ENCODE peak calls at places on chromosomes 2 and 18, in five cellular contexts. One of them, this sample, is unnamed.

GRCh38 chr2:219772103-219772502 is 144.7 kb downstream of the SLC4A3 start:
- DNase-seq in H9: no peak
- DNase-seq in heart right ventricle: no peak
- DNase-seq in pancreas: no peak
- DNase-seq in CD8-positive, alpha-beta T cell: no peak
- DNase-seq in this sample: no peak

GRCh38 chr18:46843372-46843771 is 73.9 kb downstream of the PIAS2 start:
- DNase-seq in CD8-positive, alpha-beta T cell: no peak
- DNase-seq in heart right ventricle: no peak
- DNase-seq in pancreas: no peak
- DNase-seq in H9: no peak
- DNase-seq in this sample: no peak

GRCh38 chr18:31499157-31499524 is 1.2 kb downstream of the DSG2 start:
- DNase-seq in heart right ventricle: no peak
- DNase-seq in CD8-positive, alpha-beta T cell: no peak
- DNase-seq in pancreas: no peak
- DNase-seq in H9: no peak
- DNase-seq in this sample: no peak

GRCh38 chr18:79528296-79528695 is 132.6 kb downstream of the NFATC1 start:
- DNase-seq in CD8-positive, alpha-beta T cell: no peak
- DNase-seq in heart right ventricle: no peak
- DNase-seq in pancreas: no peak
- DNase-seq in H9: no peak
- DNase-seq in this sample: peak; percentile 28

GRCh38 chr18:58572181-58572580 is 56.7 kb downstream of the ALPK2 start:
- DNase-seq in pancreas: no peak
- DNase-seq in H9: no peak
- DNase-seq in heart right ventricle: no peak
- DNase-seq in CD8-positive, alpha-beta T cell: no peak
- DNase-seq in this sample: no peak

GRCh38 chr2:120389036-120389391 is 43.1 kb downstream of the INHBB start:
- DNase-seq in H9: peak; percentile 19
- DNase-seq in pancreas: no peak
- DNase-seq in CD8-positive, alpha-beta T cell: no peak
- DNase-seq in heart right ventricle: no peak
- DNase-seq in this sample: peak; percentile 48

GRCh38 chr2:157837851-157838441 is 38.2 kb downstream of the ACVR1 start:
- DNase-seq in heart right ventricle: peak; percentile 44
- DNase-seq in pancreas: peak; percentile 19
- DNase-seq in H9: no peak
- DNase-seq in CD8-positive, alpha-beta T cell: no peak
- DNase-seq in this sample: no peak

GRCh38 chr2:11750917-11751316 is 4.5 kb downstream of the LPIN1 start:
- DNase-seq in heart right ventricle: no peak
- DNase-seq in pancreas: no peak
- DNase-seq in CD8-positive, alpha-beta T cell: no peak
- DNase-seq in H9: no peak
- DNase-seq in this sample: no peak

GRCh38 chr2:159562248-159562647 is 54.1 kb downstream of the BAZ2B start:
- DNase-seq in CD8-positive, alpha-beta T cell: no peak
- DNase-seq in H9: no peak
- DNase-seq in heart right ventricle: no peak
- DNase-seq in pancreas: no peak
- DNase-seq in this sample: no peak

GRCh38 chr2:220528180-220528579 is 900.8 kb downstream of the SLC4A3 start:
- DNase-seq in pancreas: no peak
- DNase-seq in heart right ventricle: no peak
- DNase-seq in H9: no peak
- DNase-seq in CD8-positive, alpha-beta T cell: no peak
- DNase-seq in this sample: no peak

GRCh38 chr2:54494087-54494486 is 38.0 kb downstream of the SPTBN1 start:
- DNase-seq in CD8-positive, alpha-beta T cell: no peak
- DNase-seq in H9: no peak
- DNase-seq in heart right ventricle: no peak
- DNase-seq in pancreas: no peak
- DNase-seq in this sample: no peak

GRCh38 chr2:85769987-85770362 is 16.2 kb downstream of the ATOH8 start:
- DNase-seq in pancreas: no peak
- DNase-seq in heart right ventricle: no peak
- DNase-seq in H9: no peak
- DNase-seq in CD8-positive, alpha-beta T cell: no peak
- DNase-seq in this sample: no peak

GRCh38 chr2:85767803-85768665 is 14.2 kb downstream of the ATOH8 start:
- DNase-seq in heart right ventricle: no peak
- DNase-seq in CD8-positive, alpha-beta T cell: no peak
- DNase-seq in pancreas: no peak
- DNase-seq in H9: no peak
- DNase-seq in this sample: no peak

GRCh38 chr2:85768713-85769112 is 14.9 kb downstream of the ATOH8 start:
- DNase-seq in pancreas: no peak
- DNase-seq in H9: no peak
- DNase-seq in heart right ventricle: peak; percentile 88
- DNase-seq in CD8-positive, alpha-beta T cell: no peak
- DNase-seq in this sample: no peak

GRCh38 chr2:85770369-85770768 is 16.6 kb downstream of the ATOH8 start:
- DNase-seq in heart right ventricle: no peak
- DNase-seq in pancreas: no peak
- DNase-seq in CD8-positive, alpha-beta T cell: no peak
- DNase-seq in H9: no peak
- DNase-seq in this sample: no peak

GRCh38 chr2:85769236-85769986 is 15.6 kb downstream of the ATOH8 start:
- DNase-seq in CD8-positive, alpha-beta T cell: no peak
- DNase-seq in heart right ventricle: no peak
- DNase-seq in H9: no peak
- DNase-seq in pancreas: no peak
- DNase-seq in this sample: no peak
- H3K27ac ChIP-seq in CD8-positive, alpha-beta T cell: no peak overlapping the region
- H3K27ac ChIP-seq in heart right ventricle: peak overlapping the region; percentile 3
- H3K27ac ChIP-seq in H9: no peak overlapping the region
- H3K27ac ChIP-seq in pancreas: no peak overlapping the region
- H3K27ac ChIP-seq in this sample: no peak overlapping the region

GRCh38 chr2:239118264-239118663 is 270.4 kb downstream of the TWIST2 start:
- DNase-seq in CD8-positive, alpha-beta T cell: no peak
- DNase-seq in H9: no peak
- DNase-seq in pancreas: no peak
- DNase-seq in heart right ventricle: no peak
- DNase-seq in this sample: no peak
- H3K4me1 ChIP-seq in CD8-positive, alpha-beta T cell: no peaks in the 10 kb centered on the region
- H3K4me1 ChIP-seq in H9: no peaks in the 10 kb centered on the region
- H3K4me1 ChIP-seq in pancreas: peaks cover 4% of the 10 kb centered on the region
- H3K4me1 ChIP-seq in heart right ventricle: peaks cover 4% of the 10 kb centered on the region
- H3K4me1 ChIP-seq in this sample: peaks cover 6% of the 10 kb centered on the region

GRCh38 chr2:150916434-150916833 is 345.2 kb downstream of the RBM43 start:
- DNase-seq in pancreas: no peak
- DNase-seq in CD8-positive, alpha-beta T cell: no peak
- DNase-seq in H9: no peak
- DNase-seq in heart right ventricle: no peak
- DNase-seq in this sample: no peak
- H3K27ac ChIP-seq in pancreas: no peak overlapping the region
- H3K27ac ChIP-seq in CD8-positive, alpha-beta T cell: no peak overlapping the region
- H3K27ac ChIP-seq in H9: no peak overlapping the region
- H3K27ac ChIP-seq in heart right ventricle: no peak overlapping the region
- H3K27ac ChIP-seq in this sample: no peak overlapping the region

DNA sequence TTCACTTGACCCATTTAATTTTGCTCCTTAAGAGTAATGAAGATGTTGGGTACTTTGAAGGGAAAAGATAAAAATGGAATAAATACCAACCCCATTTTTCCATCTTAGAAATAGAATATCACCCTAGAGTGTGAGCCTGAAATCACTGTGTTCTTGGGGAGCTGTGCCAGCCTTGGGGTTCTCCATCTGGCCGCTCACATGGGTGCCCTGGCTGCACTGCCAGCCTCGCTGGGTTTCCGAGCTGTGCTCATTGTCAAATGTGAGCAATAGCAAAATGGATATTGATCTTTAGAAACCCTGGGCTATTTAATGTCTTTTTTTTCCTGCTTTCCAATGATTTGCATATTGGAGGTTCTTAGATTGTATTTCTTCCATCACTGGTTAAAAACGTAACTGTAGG is 9.3 kb downstream of the APCDD1 start:
- DNase-seq in heart right ventricle: no peak
- DNase-seq in H9: no peak
- DNase-seq in pancreas: no peak
- DNase-seq in CD8-positive, alpha-beta T cell: no peak
- DNase-seq in this sample: no peak
- H3K4me1 ChIP-seq in heart right ventricle: no peaks in the 10 kb centered on the region
- H3K4me1 ChIP-seq in H9: no peaks in the 10 kb centered on the region
- H3K4me1 ChIP-seq in pancreas: no peaks in the 10 kb centered on the region
- H3K4me1 ChIP-seq in CD8-positive, alpha-beta T cell: no peaks in the 10 kb centered on the region
- H3K4me1 ChIP-seq in this sample: no peaks in the 10 kb centered on the region

GRCh38 chr2:150339951-150340350 is 147.5 kb downstream of the RND3 start:
- DNase-seq in H9: no peak
- DNase-seq in CD8-positive, alpha-beta T cell: no peak
- DNase-seq in heart right ventricle: no peak
- DNase-seq in pancreas: no peak
- DNase-seq in this sample: no peak
- H3K27ac ChIP-seq in H9: no peak overlapping the region
- H3K27ac ChIP-seq in CD8-positive, alpha-beta T cell: no peak overlapping the region
- H3K27ac ChIP-seq in heart right ventricle: no peak overlapping the region
- H3K27ac ChIP-seq in pancreas: no peak overlapping the region
- H3K27ac ChIP-seq in this sample: no peak overlapping the region

DNA sequence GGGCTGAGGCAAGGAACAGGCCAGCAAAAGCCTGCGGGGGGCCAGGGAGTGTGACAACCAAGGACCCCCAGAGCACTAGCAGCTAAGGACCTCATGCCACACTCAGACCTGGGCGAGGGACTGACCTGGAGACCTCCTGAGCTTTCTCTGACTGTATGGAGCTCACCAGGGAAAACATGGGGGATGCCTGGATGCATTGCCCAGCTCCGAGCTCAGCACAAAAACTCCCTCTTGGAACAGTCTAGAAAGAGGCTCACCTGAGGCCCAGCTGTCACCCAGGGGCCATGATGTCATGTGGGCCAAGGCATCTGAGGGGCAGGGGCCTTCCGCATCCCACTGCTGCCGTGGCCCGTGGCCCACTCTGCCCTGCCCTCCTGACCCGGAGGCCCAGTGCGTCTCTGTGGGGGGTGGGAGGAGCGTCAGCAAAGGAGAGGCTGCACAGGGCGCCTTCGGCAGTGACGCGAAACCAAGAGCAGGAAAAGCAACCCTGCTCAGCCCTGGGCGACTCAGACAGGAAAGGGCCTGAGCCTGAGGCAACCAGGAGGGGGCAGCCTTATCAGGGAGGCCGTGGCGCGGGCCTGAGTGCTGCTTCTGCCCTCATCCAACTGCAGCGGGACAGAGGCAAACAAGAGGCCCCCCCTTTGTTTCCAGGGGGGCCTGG is 57.3 kb upstream of the ALPP start:
- DNase-seq in heart right ventricle: no peak
- DNase-seq in pancreas: no peak
- DNase-seq in H9: peak; percentile 76
- DNase-seq in CD8-positive, alpha-beta T cell: peak; percentile 33
- DNase-seq in this sample: no peak
- H3K4me1 ChIP-seq in heart right ventricle: no peaks in the 10 kb centered on the region
- H3K4me1 ChIP-seq in pancreas: peaks cover 18% of the 10 kb centered on the region
- H3K4me1 ChIP-seq in H9: no peaks in the 10 kb centered on the region
- H3K4me1 ChIP-seq in CD8-positive, alpha-beta T cell: peaks cover 80% of the 10 kb centered on the region
- H3K4me1 ChIP-seq in this sample: no peaks in the 10 kb centered on the region